ENCODE peak calls at places on chromosomes 1 and 21, in four cellular contexts. G is PC-3, F is right lobe of liver, X is heart left ventricle. U is an unnamed sample. For H3K36me3, the result is how much of the 10 kb centered on the place peaks cover.

GRCh38 chr1:233491953-233492627 is 121.8 kb upstream of the KCNK1 start:
- DNase-seq in G (peak), F (no peak), X (no peak), U (peak)

GRCh38 chr1:29711582-29712274 is 475.4 kb downstream of the PTPRU start:
- DNase-seq in G (peak), F (no peak), X (no peak), U (no peak)

GRCh38 chr1:164659621-164660414 is 100.8 kb downstream of the PBX1 start:
- DNase-seq in G (peak), F (no peak), X (no peak), U (no peak)

GRCh38 chr1:147177611-147178370 is 5.5 kb upstream of the PRKAB2 start:
- DNase-seq in G (peak), F (no peak), X (no peak), U (no peak)

GRCh38 chr1:3612123-3612522 is 815 bp upstream of the MEGF6 start:
- DNase-seq in G (no peak), F (no peak), X (no peak), U (no peak)

GRCh38 chr1:156379420-156380165 is 10.6 kb downstream of the RHBG start:
- DNase-seq in G (peak), F (no peak), X (no peak), U (no peak)

GRCh38 chr21:33396966-33397365 is 6.2 kb upstream of the IFNGR2 start:
- DNase-seq in G (no peak), F (no peak), X (peak), U (no peak)

GRCh38 chr1:89198500-89199072 is at the start of gene GBP4:
- DNase-seq in G (peak), F (peak), X (peak), U (no peak)

GRCh38 chr21:45572783-45573451 is 30.7 kb upstream of the SLC19A1 start:
- DNase-seq in G (no peak), F (peak), X (no peak), U (no peak)

GRCh38 chr21:14523234-14523633 is 22.9 kb downstream of the SAMSN1 start:
- DNase-seq in G (no peak), F (no peak), X (no peak), U (no peak)

GRCh38 chr1:17507916-17508315 is 31.6 kb upstream of the ARHGEF10L start:
- DNase-seq in G (peak), F (no peak), X (no peak), U (no peak)

GRCh38 chr1:110380667-110381283 is 10.1 kb downstream of the SLC16A4 start:
- DNase-seq in G (no peak), F (no peak), X (no peak), U (no peak)

GRCh38 chr1:113579256-113580018 is 179.8 kb downstream of the PHTF1 start:
- DNase-seq in G (peak), F (no peak), X (no peak), U (no peak)

GRCh38 chr1:236489710-236490377 is 33.9 kb upstream of the LGALS8 start:
- DNase-seq in G (peak), F (peak), X (no peak), U (no peak)

GRCh38 chr1:32681999-32682398 is 20.6 kb downstream of the SYNC start:
- DNase-seq in G (no peak), F (no peak), X (no peak), U (no peak)

GRCh38 chr1:175472464-175472863 is 270.9 kb downstream of the TNR start:
- DNase-seq in G (no peak), F (no peak), X (no peak), U (no peak)

GRCh38 chr1:235038701-235039100 is 89.9 kb downstream of the TOMM20 start:
- DNase-seq in G (no peak), F (no peak), X (no peak), U (no peak)

GRCh38 chr1:58627221-58627620 is 50.2 kb upstream of the TACSTD2 start:
- DNase-seq in G (no peak), F (no peak), X (no peak), U (no peak)

DNA sequence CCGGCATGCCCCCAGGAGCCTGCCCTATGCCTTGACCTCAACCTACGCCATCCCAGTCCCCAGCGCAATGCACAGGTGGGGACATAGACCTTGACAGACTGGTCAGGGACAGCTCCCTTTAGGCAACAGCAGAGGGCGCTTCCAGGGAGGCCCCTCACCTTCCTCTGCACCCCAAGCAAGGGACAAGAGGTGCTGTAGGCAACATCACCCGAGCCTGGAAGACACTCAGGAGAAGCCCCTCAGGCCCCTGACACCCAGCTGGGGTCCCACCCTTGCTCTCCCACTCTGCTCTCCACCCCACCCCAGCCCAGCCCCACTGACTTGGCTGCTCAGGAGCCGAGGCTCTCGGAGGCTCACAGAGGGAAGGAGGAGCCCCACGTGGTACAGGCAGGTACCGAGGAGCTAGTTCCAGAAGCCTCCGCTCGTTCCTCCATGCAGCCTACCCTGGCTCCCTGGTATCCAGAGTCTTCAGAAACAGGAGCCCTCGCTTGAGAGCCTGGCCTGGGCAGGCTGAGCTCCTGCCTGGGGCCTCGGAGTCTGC is 2.4 kb upstream of the WNT3A start:
- DNase-seq in G (peak), F (peak), X (no peak), U (peak)
- H3K4me3 ChIP-seq in G (no peak), F (no peak), X (no peak), U (no peak)

GRCh38 chr1:9605946-9606455 is 17.3 kb downstream of the TMEM201 start:
- DNase-seq in G (no peak), F (no peak), X (no peak), U (no peak)
- H3K36me3 ChIP-seq in G (under half), F (under half), X (half or more), U (half or more)

DNA sequence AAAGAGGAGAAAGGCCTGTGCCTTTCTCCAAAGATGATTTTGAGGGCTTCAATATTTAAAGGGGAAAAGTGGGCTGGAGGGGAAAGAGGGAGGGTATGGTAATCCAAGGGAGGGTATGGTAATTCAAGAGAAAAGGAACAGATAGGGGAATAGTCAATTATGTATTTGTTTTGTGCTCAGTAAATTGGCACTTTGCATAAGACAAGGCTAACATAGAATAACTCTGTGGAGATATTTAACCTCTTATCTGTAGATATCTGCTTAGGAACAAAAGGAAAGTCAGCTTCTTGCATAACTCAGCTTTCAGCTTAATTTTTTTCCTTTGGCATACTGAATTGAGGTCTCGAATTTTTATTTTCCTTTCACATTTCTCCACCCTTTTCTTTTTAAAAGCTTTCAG is 119.9 kb upstream of the F3 start:
- DNase-seq in G (no peak), F (no peak), X (no peak), U (no peak)
- H3K27ac ChIP-seq in G (no peak), F (no peak), X (no peak), U (no peak)

GRCh38 chr1:15704526-15705183 is 20.5 kb downstream of the PLEKHM2 start:
- DNase-seq in G (no peak), F (no peak), X (no peak), U (no peak)

GRCh38 chr1:15705184-15705566 is 21.1 kb downstream of the PLEKHM2 start:
- DNase-seq in G (no peak), F (no peak), X (no peak), U (no peak)

GRCh38 chr1:15701784-15702183 is 17.7 kb downstream of the PLEKHM2 start:
- DNase-seq in G (no peak), F (no peak), X (no peak), U (no peak)

GRCh38 chr1:15702722-15703550 is 18.8 kb downstream of the PLEKHM2 start:
- DNase-seq in G (no peak), F (no peak), X (peak), U (no peak)

DNA sequence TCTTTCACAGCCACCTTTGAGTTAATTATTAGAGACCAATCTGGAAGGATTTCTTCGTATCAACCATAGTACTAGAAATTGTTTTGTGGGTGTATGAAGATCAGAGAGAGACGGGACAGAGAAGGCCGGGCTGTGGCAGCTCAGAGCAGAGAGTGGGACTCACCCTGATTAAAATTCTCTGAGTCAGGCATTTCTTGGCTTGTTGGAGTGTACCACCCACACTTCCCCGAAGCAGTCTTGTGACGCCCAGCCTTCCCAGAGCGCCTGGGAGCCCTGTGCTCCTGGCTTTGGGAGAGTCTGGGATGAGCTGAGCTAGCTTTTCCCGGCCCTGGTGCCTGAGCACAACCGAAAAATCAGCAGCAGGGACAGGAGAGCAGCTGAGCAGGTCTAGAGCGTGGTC is 19.4 kb downstream of the PLEKHM2 start:
- DNase-seq in G (no peak), F (no peak), X (peak), U (peak)
- H3K4me3 ChIP-seq in G (no peak), F (no peak), X (peak), U (peak)

GRCh38 chr1:226880372-226881287 is 10.2 kb downstream of the PSEN2 start:
- DNase-seq in G (no peak), F (no peak), X (no peak), U (no peak)
- H3K36me3 ChIP-seq in G (under half), F (under half), X (half or more), U (half or more)

GRCh38 chr1:245277276-245277675 is 122.5 kb downstream of the KIF26B start:
- DNase-seq in G (peak), F (no peak), X (no peak), U (peak)
- H3K27ac ChIP-seq in G (no peak), F (no peak), X (no peak), U (no peak)

DNA sequence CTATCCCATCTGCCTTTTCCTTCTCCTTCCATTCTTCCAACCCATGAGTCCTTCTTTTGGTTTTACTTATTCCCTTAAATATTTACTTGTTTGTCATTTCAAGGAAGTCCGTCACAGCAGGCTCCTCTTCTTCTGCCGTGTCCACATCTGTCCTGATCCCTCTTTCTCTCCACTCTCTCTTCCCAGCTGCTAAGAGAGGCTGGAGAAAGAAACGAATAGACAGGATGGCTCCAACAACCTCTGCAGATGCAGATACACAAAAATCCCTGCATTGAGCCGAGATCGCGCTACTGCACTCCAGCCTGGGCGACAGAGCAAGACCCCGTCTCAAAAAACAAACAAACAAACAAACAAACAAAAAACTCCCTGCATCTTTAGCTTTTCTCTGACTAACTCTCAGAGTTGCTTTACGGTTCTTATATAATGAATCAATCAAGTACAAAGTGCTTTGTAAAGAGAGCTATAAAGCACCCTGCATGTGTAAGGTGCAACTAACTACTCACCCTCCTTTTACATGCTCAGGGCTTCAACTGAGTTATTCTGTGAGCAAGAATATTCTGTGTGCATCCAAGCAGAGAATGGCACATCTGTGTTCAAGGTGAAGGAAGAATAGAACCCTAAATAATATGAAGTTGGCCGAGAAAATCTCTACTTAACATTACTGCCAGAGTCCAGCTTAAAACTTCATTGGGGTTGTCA is 3.8 kb upstream of the SAMD13 start:
- DNase-seq in G (no peak), F (no peak), X (no peak), U (no peak)
- H3K4me3 ChIP-seq in G (peak), F (peak), X (peak), U (peak)